ENCODE peak calls at places on chromosomes 16 and 17, in four cellular contexts. Z is mesendoderm, D is IMR-90, O is trophoblast cell. X is an unnamed sample.
A peak's percentile ranks its signal among the peaks of the same experiment; 100 is the strongest.

GRCh38 chr17:27481327-27481726 is 25.1 kb downstream of the KSR1 start:
- DNase-seq in Z (no peak), D (no peak), O (peak; percentile 58), X (no peak)

GRCh38 chr17:48492401-48493298 is 38.2 kb downstream of the HOXB1 start:
- DNase-seq in Z (no peak), D (peak; percentile 74), O (peak; percentile 83), X (peak; percentile 69)

GRCh38 chr17:41919840-41920579 is 1.3 kb upstream of the ACLY start:
- DNase-seq in Z (peak; percentile 86), D (peak; percentile 33), O (no peak), X (peak; percentile 62)

GRCh38 chr16:20928774-20929411 is 28.3 kb downstream of the LYRM1 start:
- DNase-seq in Z (no peak), D (no peak), O (no peak), X (no peak)

GRCh38 chr17:39626671-39627169 is at the start of gene PPP1R1B:
- DNase-seq in Z (no peak), D (no peak), O (no peak), X (peak; percentile 66)

GRCh38 chr16:48276102-48276501 is 28.8 kb upstream of the ABCC11 start:
- DNase-seq in Z (peak; percentile 43), D (peak; percentile 69), O (peak; percentile 27), X (no peak)

GRCh38 chr17:46088595-46088994 is 89.5 kb downstream of the STH start:
- DNase-seq in Z (no peak), D (no peak), O (no peak), X (no peak)

GRCh38 chr17:16269658-16270057 is 52.6 kb downstream of the PIGL start:
- DNase-seq in Z (no peak), D (peak; percentile 87), O (no peak), X (no peak)

GRCh38 chr17:70137451-70138230 is 31.7 kb upstream of the KCNJ2 start:
- DNase-seq in Z (peak; percentile 60), D (peak; percentile 95), O (peak; percentile 85), X (no peak)

GRCh38 chr17:49624896-49625295 is 49.2 kb downstream of the NXPH3 start:
- DNase-seq in Z (no peak), D (peak; percentile 62), O (no peak), X (no peak)

GRCh38 chr17:16918443-16918842 is 53.5 kb downstream of the TNFRSF13B start:
- DNase-seq in Z (no peak), D (no peak), O (no peak), X (no peak)

GRCh38 chr16:28497861-28498599 is 3.6 kb downstream of the APOBR start:
- DNase-seq in Z (no peak), D (no peak), O (no peak), X (no peak)

GRCh38 chr16:27724491-27724878 is 174.5 kb downstream of the KATNIP start:
- DNase-seq in Z (no peak), D (no peak), O (no peak), X (no peak)

GRCh38 chr17:35214192-35214591 is 20.0 kb upstream of the SLC35G3 start:
- DNase-seq in Z (no peak), D (no peak), O (no peak), X (no peak)

GRCh38 chr17:17749921-17750320 is 68.7 kb downstream of the RAI1 start:
- DNase-seq in Z (peak; percentile 95), D (peak; percentile 43), O (peak; percentile 73), X (peak; percentile 98)

GRCh38 chr16:89038221-89038721 is 55.4 kb upstream of the ACSF3 start:
- DNase-seq in Z (no peak), D (no peak), O (no peak), X (no peak)

GRCh38 chr16:69724414-69724873 is 1.9 kb downstream of the NQO1 start:
- DNase-seq in Z (no peak), D (no peak), O (no peak), X (no peak)

GRCh38 chr16:49766280-49766679 is 89.6 kb downstream of the ZNF423 start:
- DNase-seq in Z (peak; percentile 48), D (no peak), O (no peak), X (no peak)

GRCh38 chr17:37234106-37234505 is 141.7 kb upstream of the C17orf78 start:
- DNase-seq in Z (no peak), D (peak; percentile 4), O (no peak), X (no peak)

GRCh38 chr16:54812229-54812628 is 118.4 kb upstream of the IRX5 start:
- DNase-seq in Z (peak; percentile 11), D (no peak), O (no peak), X (no peak)

GRCh38 chr16:69767459-69768229 is 5.5 kb downstream of the WWP2 start:
- DNase-seq in Z (no peak), D (no peak), O (no peak), X (no peak)

GRCh38 chr16:74874912-74875311 is 100.3 kb upstream of the FA2H start:
- DNase-seq in Z (no peak), D (no peak), O (no peak), X (no peak)

GRCh38 chr16:55418586-55418985 is 60.4 kb upstream of the MMP2 start:
- DNase-seq in Z (peak; percentile 48), D (peak; percentile 10), O (peak; percentile 11), X (peak; percentile 35)

GRCh38 chr17:56785396-56785795 is 48.3 kb downstream of the C17orf67 start:
- DNase-seq in Z (no peak), D (peak; percentile 67), O (no peak), X (no peak)
- H4K8ac ChIP-seq in Z (no peak overlapping the region), D (peak overlapping the region; percentile 55), O (no peak overlapping the region), X (no peak overlapping the region)

GRCh38 chr16:85798283-85798776 is 1.0 kb downstream of the EMC8 start:
- DNase-seq in Z (peak; percentile 82), D (peak; percentile 6), O (no peak), X (no peak)

GRCh38 chr16:85800321-85800669 is 800 bp downstream of the COX4I1 start:
- DNase-seq in Z (no peak), D (no peak), O (peak; percentile 21), X (no peak)

GRCh38 chr16:85799497-85800320 is at the start of the genes COX4I1 and EMC8:
- DNase-seq in Z (peak; percentile 96), D (peak; percentile 92), O (peak; percentile 94), X (peak; percentile 93)

GRCh38 chr16:85796599-85796998 is 2.7 kb downstream of the EMC8 start:
- DNase-seq in Z (no peak), D (no peak), O (no peak), X (no peak)

GRCh38 chr16:85798901-85799496 is 345 bp downstream of the EMC8 start:
- DNase-seq in Z (no peak), D (peak; percentile 28), O (peak; percentile 43), X (peak; percentile 44)
- H3K4ac ChIP-seq in Z (peak overlapping the region; percentile 87), D (peak overlapping the region; percentile 76), O (peak overlapping the region; percentile 78), X (no peak overlapping the region)

GRCh38 chr16:57527610-57528360 is 8.6 kb downstream of the CCDC102A start:
- DNase-seq in Z (no peak), D (no peak), O (no peak), X (no peak)
- H4K8ac ChIP-seq in Z (no peak overlapping the region), D (no peak overlapping the region), O (no peak overlapping the region), X (no peak overlapping the region)

DNA sequence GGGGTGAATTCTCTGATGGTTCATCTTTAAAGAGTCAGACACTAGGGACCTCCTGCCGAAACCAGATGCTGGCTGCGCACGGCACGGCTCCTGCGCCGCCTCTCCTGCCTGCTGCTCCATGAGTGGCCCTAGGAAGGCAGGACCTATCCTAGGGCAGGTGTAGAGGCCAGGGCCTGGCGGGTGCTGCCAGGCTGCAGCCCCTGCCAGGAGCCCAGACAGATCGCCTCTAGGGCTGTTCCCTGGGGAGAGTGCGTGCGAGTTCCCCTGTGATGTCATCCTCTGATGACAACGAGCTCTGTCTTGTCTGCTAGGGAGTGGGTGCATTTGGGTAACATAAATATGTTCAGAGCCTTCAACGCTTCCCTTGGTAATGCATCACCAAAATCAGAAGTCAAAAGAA is 23.9 kb downstream of the SLC38A10 start:
- DNase-seq in Z (no peak), D (no peak), O (no peak), X (no peak)
- H3K4ac ChIP-seq in Z (no peak overlapping the region), D (no peak overlapping the region), O (no peak overlapping the region), X (no peak overlapping the region)

GRCh38 chr16:2285731-2286191 is 17.8 kb upstream of the RNPS1 start:
- DNase-seq in Z (no peak), D (no peak), O (no peak), X (no peak)
- H4K8ac ChIP-seq in Z (no peak overlapping the region), D (no peak overlapping the region), O (no peak overlapping the region), X (no peak overlapping the region)

GRCh38 chr17:50947844-50948514 is 81.8 kb upstream of the TOB1 start:
- DNase-seq in Z (no peak), D (no peak), O (no peak), X (no peak)
- H3K4ac ChIP-seq in Z (no peak overlapping the region), D (peak overlapping the region; percentile 1), O (no peak overlapping the region), X (no peak overlapping the region)

DNA sequence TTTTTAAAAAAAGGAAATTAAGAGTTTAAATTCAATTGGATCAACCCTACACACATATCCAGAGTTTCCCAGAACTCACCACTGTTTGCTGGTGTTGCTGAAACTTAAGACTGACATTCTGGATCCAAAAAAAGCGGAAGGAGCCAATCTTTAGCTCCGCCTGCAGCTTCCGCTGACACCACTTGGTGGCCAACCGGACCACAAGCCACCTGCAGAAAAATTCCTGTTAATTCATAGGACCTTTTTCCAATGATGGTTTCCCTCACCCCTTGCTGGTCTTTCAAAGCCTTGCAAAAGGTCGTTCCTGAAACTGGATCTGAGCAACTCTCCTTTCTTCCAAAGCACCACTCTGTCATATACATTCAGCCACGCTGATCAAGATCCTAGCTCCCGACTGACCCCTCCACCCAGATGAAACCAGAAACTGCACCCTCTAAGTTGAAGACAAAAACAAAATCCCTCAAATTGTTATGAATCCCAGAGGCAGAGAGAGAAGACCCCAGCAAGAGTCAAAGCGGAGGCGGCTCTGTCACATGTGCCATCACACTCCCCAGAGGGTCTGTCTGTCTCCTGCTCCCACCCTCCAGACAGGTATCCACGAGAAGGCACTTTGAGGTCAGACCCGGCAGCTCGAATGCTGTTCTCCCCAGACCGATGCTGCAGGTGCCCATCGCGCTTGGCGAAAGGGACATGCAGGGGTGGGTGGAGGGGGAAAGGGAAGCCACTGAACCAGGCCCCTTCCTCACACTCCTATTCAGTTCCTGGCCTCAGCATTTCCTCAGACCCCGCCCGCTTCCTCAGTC is 778 bp downstream of the BLTP2 start:
- DNase-seq in Z (peak; percentile 72), D (peak; percentile 55), O (peak; percentile 77), X (peak; percentile 68)
- H4K8ac ChIP-seq in Z (no peak overlapping the region), D (peak overlapping the region; percentile 77), O (peak overlapping the region; percentile 27), X (no peak overlapping the region)

DNA sequence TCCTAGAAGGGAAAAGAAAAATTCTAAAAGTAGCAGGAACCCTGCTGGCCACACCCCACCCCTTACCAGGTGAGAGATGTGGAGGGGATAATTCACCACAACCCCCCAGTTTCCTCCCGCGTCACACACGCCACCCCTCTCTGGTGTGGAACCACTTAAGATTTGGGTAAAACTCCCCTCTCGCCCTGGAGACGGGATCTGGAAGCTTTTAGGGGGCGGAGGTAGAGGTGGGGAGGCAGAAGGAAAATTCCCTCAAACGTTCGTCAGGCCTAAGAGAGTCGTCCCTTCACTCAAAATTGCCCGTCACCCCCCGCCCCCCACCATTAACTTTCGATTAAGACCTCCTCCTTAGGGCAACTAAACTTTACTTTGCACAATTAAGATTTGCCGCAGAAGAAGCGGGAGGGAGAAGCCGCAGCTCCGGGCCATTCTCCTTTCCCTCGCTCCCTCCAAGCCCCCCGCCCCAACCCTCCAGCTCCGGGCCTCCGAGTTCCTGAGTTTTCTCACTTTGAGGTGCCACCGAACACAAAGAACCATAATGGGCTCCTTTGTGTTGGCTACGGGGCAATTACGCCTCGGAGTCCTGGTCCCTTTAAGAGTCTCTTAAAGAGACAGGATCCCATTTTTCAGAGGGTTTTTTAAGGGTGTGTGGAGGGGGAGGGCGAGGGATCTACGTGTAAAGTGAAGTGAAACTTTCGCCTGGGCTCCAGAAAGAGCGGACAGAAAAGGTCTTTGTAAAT is 1.0 kb upstream of the FZD2 start:
- DNase-seq in Z (peak; percentile 96), D (peak; percentile 63), O (peak; percentile 31), X (peak; percentile 94)
- H3K4ac ChIP-seq in Z (peak overlapping the region; percentile 26), D (peak overlapping the region; percentile 98), O (peak overlapping the region; percentile 55), X (no peak overlapping the region)

X was measured in H9.